ENCODE peak calls at places on chromosomes 1 and 21, in four cellular contexts. Y is SK-N-SH, P is K562, J is HepG2. Z is an unnamed sample.

GRCh38 chr1:170357750-170358149 is 174.2 kb upstream of the GORAB start:
- DNase-seq in Y (no peak), J (no peak), P (no peak), Z (no peak)

GRCh38 chr1:239884776-239885175 is 206.9 kb upstream of the FMN2 start:
- DNase-seq in J (no peak), Y (no peak), P (no peak), Z (no peak)

GRCh38 chr1:6911974-6912373 is 126.7 kb downstream of the CAMTA1 start:
- DNase-seq in Y (no peak), P (no peak), J (no peak), Z (no peak)

GRCh38 chr1:246681822-246682221 is 42.4 kb upstream of the SCCPDH start:
- DNase-seq in Y (peak; percentile 47), J (no peak), P (no peak), Z (no peak)

GRCh38 chr1:220828211-220828553 is 41.5 kb downstream of the MTARC1 start:
- DNase-seq in Y (no peak), P (no peak), J (peak; percentile 23), Z (no peak)

GRCh38 chr1:201916649-201917249 is 28.1 kb downstream of the SHISA4 start:
- DNase-seq in P (peak; percentile 67), J (peak; percentile 36), Y (peak; percentile 84), Z (no peak)

GRCh38 chr1:219041141-219041540 is 132.5 kb upstream of the LYPLAL1 start:
- DNase-seq in J (no peak), P (no peak), Y (no peak), Z (no peak)

GRCh38 chr1:4660917-4661594 is 6.6 kb downstream of the AJAP1 start:
- DNase-seq in Y (no peak), P (no peak), J (no peak), Z (no peak)

GRCh38 chr1:203287109-203287893 is 18.0 kb upstream of the BTG2 start:
- DNase-seq in Y (no peak), P (peak; percentile 84), J (no peak), Z (no peak)

GRCh38 chr1:207967703-207968102 is 56.8 kb upstream of the CD34 start:
- DNase-seq in P (no peak), Y (no peak), J (no peak), Z (no peak)

GRCh38 chr1:87196110-87196509 is 132.6 kb upstream of the LMO4 start:
- DNase-seq in Y (no peak), P (no peak), J (no peak), Z (no peak)

GRCh38 chr21:33866851-33867250 is 48.8 kb downstream of the ATP5PO start:
- DNase-seq in Y (no peak), J (no peak), P (no peak), Z (no peak)

GRCh38 chr1:47325530-47325929 is 8.1 kb upstream of the CMPK1 start:
- DNase-seq in J (no peak), P (no peak), Y (no peak), Z (no peak)

GRCh38 chr1:51906306-51907078 is 28.0 kb upstream of the NRDC start:
- DNase-seq in P (no peak), J (no peak), Y (peak; percentile 27), Z (no peak)

GRCh38 chr1:162023181-162023546 is 505 bp downstream of the OLFML2B start:
- DNase-seq in J (no peak), P (no peak), Y (no peak), Z (no peak)

GRCh38 chr1:172180886-172181285 is 239.6 kb upstream of the C1orf105 start:
- DNase-seq in Y (no peak), J (no peak), P (no peak), Z (no peak)

GRCh38 chr21:41362605-41363369 is 960 bp downstream of the MX2 start:
- DNase-seq in P (no peak), J (no peak), Y (no peak), Z (no peak)

GRCh38 chr1:203695116-203695515 is 68.5 kb downstream of the ATP2B4 start:
- DNase-seq in P (no peak), Y (no peak), J (no peak), Z (no peak)

GRCh38 chr1:168736450-168736980 is 7.5 kb upstream of the DPT start:
- DNase-seq in Y (no peak), P (no peak), J (no peak), Z (no peak)

GRCh38 chr1:234597894-234598293 is 12.1 kb downstream of the IRF2BP2 start:
- DNase-seq in Y (peak; percentile 56), P (peak; percentile 66), J (peak; percentile 62), Z (no peak)

GRCh38 chr1:115782571-115783281 is 14.2 kb upstream of the CASQ2 start:
- DNase-seq in P (no peak), J (no peak), Y (no peak), Z (peak; percentile 51)

GRCh38 chr1:114979278-114979891 is 50.2 kb upstream of the TSHB start:
- DNase-seq in J (peak; percentile 45), Y (peak; percentile 15), P (peak; percentile 43), Z (peak; percentile 46)

GRCh38 chr1:24805534-24806301 is 60.5 kb downstream of the CLIC4 start:
- DNase-seq in P (no peak), J (no peak), Y (no peak), Z (no peak)

GRCh38 chr1:79551321-79551720 is 544.8 kb upstream of the ADGRL4 start:
- DNase-seq in P (no peak), Y (no peak), J (no peak), Z (no peak)

GRCh38 chr1:243980071-243980470 is 71.0 kb upstream of the ZBTB18 start:
- DNase-seq in J (no peak), Y (no peak), P (no peak), Z (no peak)

GRCh38 chr1:147492207-147492606 is 49.1 kb upstream of the BCL9 start:
- DNase-seq in P (no peak), J (no peak), Y (no peak), Z (no peak)

GRCh38 chr1:38308780-38309179 is 262.2 kb upstream of the POU3F1 start:
- DNase-seq in Y (no peak), P (peak; percentile 53), J (peak; percentile 13), Z (no peak)

GRCh38 chr1:196577386-196577785 is 30.9 kb downstream of the KCNT2 start:
- DNase-seq in P (no peak), Y (no peak), J (no peak), Z (no peak)

GRCh38 chr1:225572422-225572821 is 80.5 kb downstream of the ENAH start:
- DNase-seq in Y (no peak), P (no peak), J (no peak), Z (no peak)

GRCh38 chr1:162680419-162681126 is 48.3 kb downstream of the DDR2 start:
- DNase-seq in P (no peak), Y (no peak), J (peak; percentile 23), Z (no peak)

GRCh38 chr1:175630076-175630475 is 113.3 kb downstream of the TNR start:
- DNase-seq in J (no peak), Y (no peak), P (no peak), Z (no peak)

GRCh38 chr1:160168016-160168415 is 16.6 kb downstream of the ATP1A4 start:
- DNase-seq in J (no peak), P (no peak), Y (no peak), Z (no peak)

GRCh38 chr1:172626845-172627244 is 32.1 kb upstream of the FASLG start:
- DNase-seq in P (no peak), J (peak; percentile 7), Y (no peak), Z (no peak)

GRCh38 chr1:77282187-77282865 is 507 bp downstream of the AK5 start:
- DNase-seq in P (no peak), Y (no peak), J (no peak), Z (no peak)
- TF ChIP-seq ELF1 in P (no peak), Y (no peak), J (no peak), Z (no peak)

GRCh38 chr1:50488403-50488802 is 65.2 kb upstream of the DMRTA2 start:
- DNase-seq in Y (no peak), J (no peak), P (no peak), Z (no peak)

GRCh38 chr1:50487725-50488124 is 64.5 kb upstream of the DMRTA2 start:
- DNase-seq in Y (no peak), P (no peak), J (no peak), Z (no peak)

GRCh38 chr1:50490640-50491039 is 67.4 kb upstream of the DMRTA2 start:
- DNase-seq in J (no peak), P (no peak), Y (no peak), Z (no peak)

GRCh38 chr1:50491142-50491541 is 67.9 kb upstream of the DMRTA2 start:
- DNase-seq in Y (no peak), J (no peak), P (no peak), Z (no peak)

DNA sequence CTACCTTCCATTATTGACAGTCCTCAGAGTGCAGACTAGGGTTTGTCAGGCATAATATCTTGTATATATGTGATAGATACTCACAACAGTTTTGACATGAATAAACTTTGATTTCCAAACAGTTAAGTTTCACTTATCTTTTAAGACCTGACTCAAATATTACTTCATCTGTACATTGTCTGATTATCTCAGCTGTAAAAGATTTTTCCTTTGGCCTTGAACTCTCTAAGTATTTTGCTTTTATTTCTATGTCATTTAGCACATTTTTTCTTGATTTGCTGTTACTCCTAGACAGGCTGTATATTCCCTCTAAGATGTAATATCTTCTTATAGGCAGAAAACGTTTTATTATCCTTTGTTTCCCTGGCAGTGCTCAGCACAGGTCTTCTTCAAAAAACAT is 65.6 kb upstream of the DMRTA2 start:
- DNase-seq in J (no peak), P (no peak), Y (no peak), Z (no peak)
- TF ChIP-seq ELF1 in J (no peak), P (no peak), Y (no peak), Z (no peak)

GRCh38 chr1:35674111-35674510 is 32.8 kb upstream of the PSMB2 start:
- DNase-seq in Y (no peak), J (no peak), P (peak; percentile 63), Z (no peak)

GRCh38 chr1:35680271-35680670 is 38.4 kb downstream of the C1orf216 start:
- DNase-seq in Y (no peak), P (no peak), J (no peak), Z (no peak)

GRCh38 chr1:35675773-35676172 is 34.4 kb upstream of the PSMB2 start:
- DNase-seq in P (no peak), Y (no peak), J (no peak), Z (no peak)
- TF ChIP-seq ELF1 in P (no peak), Y (no peak), J (no peak), Z (no peak)

GRCh38 chr1:224054611-224055010 is 59.3 kb upstream of the FBXO28 start:
- DNase-seq in J (no peak), Y (no peak), P (no peak), Z (no peak)
- TF ChIP-seq ELF1 in J (no peak), Y (no peak), P (no peak), Z (no peak)

GRCh38 chr1:41423511-41424191 is 60.8 kb downstream of the EDN2 start:
- DNase-seq in J (no peak), Y (peak; percentile 72), P (peak; percentile 53), Z (no peak)
- TF ChIP-seq ELF1 in J (no peak), Y (no peak), P (no peak), Z (no peak)

DNA sequence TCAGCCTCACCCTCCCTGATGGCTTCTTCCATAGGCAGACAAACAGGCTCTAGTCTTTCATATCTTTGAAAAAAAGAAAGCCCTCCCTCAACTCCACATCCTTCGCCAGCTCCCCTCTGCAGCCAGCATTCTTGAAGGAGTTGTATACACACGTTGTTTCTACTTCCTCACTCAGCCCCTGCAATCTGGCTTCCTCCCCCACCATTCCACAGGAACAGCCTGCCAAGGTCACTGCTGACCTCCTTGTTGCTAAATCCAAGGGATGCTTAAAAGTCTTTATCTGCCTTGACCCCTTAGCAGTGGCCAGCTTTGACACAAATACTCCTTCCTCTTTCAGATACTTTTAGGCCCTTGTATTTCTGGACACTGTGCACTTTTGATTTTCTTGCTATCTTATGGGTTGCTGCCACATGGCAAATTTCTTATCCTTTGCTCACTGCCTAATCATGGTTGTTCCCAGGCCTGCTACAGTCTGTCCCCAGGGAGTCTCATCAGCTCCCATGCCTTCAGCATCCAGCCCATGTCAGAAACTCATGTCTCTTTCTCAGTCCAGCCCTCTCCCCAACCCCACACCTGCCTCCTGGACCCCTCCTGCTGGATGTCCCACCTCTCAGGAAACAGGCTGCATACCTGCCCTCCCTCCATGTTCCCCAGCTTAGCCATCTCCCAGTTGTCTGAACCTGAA is 8.3 kb downstream of the FAM229A start:
- DNase-seq in P (no peak), Y (no peak), J (no peak), Z (no peak)
- TF ChIP-seq ELF1 in P (no peak), Y (no peak), J (no peak), Z (no peak)